ENCODE peak calls at places on chromosome 22, in six cellular contexts. M is mucosa of descending colon, Y is gastrocnemius medialis, K is heart left ventricle, R is left lung, P is MG63. B is an unnamed sample.

GRCh38 chr22:36362819-36363377 is 24.9 kb downstream of the MYH9 start:
- DNase-seq in M (peak; percentile 39), Y (no peak), K (no peak), R (no peak), P (peak; percentile 35), B (no peak)

GRCh38 chr22:28187612-28188011 is 268.6 kb upstream of the PITPNB start:
- DNase-seq in M (no peak), Y (no peak), K (no peak), R (no peak), P (no peak), B (no peak)

GRCh38 chr22:17980638-17981051 is 43.7 kb downstream of the MICAL3 start:
- DNase-seq in M (peak; percentile 84), Y (peak; percentile 37), K (no peak), R (no peak), P (no peak), B (peak; percentile 93)

GRCh38 chr22:21624120-21624879 is 5.5 kb downstream of the YDJC start:
- DNase-seq in M (no peak), Y (peak; percentile 53), K (peak; percentile 50), R (no peak), P (peak; percentile 63), B (no peak)

GRCh38 chr22:50522806-50523438 is 2.5 kb downstream of the SCO2 start:
- DNase-seq in M (no peak), Y (no peak), K (peak; percentile 29), R (no peak), P (no peak), B (no peak)

GRCh38 chr22:48284671-48285070 is 1522.2 kb downstream of the TBC1D22A start:
- DNase-seq in M (no peak), Y (no peak), K (no peak), R (no peak), P (no peak), B (no peak)

GRCh38 chr22:32909561-32910348 is 108.2 kb downstream of the TIMP3 start:
- DNase-seq in M (no peak), Y (no peak), K (no peak), R (no peak), P (no peak), B (no peak)

GRCh38 chr22:50696799-50697561 is 24.4 kb downstream of the SHANK3 start:
- DNase-seq in M (peak; percentile 44), Y (no peak), K (peak; percentile 30), R (peak; percentile 31), P (peak; percentile 43), B (no peak)

GRCh38 chr22:21995660-21996059 is 13.1 kb upstream of the TOP3B start:
- DNase-seq in M (no peak), Y (no peak), K (no peak), R (no peak), P (no peak), B (no peak)

GRCh38 chr22:44444341-44445306 is 53.4 kb downstream of the RTL6 start:
- DNase-seq in M (no peak), Y (no peak), K (no peak), R (peak; percentile 11), P (no peak), B (no peak)

GRCh38 chr22:49512471-49512870 is 315.2 kb downstream of the BRD1 start:
- DNase-seq in M (no peak), Y (no peak), K (no peak), R (no peak), P (no peak), B (no peak)
- H3K4me3 ChIP-seq in M (no peak overlapping the region), Y (no peak overlapping the region), K (no peak overlapping the region), R (no peak overlapping the region), P (no peak overlapping the region), B (no peak overlapping the region)

GRCh38 chr22:46593211-46593676 is 26.9 kb upstream of the GRAMD4 start:
- DNase-seq in M (peak; percentile 72), Y (peak; percentile 43), K (no peak), R (peak; percentile 80), P (no peak), B (peak; percentile 70)
- H3K4me3 ChIP-seq in M (no peak overlapping the region), Y (no peak overlapping the region), K (peak overlapping the region; percentile 37), R (no peak overlapping the region), P (no peak overlapping the region), B (peak overlapping the region; percentile 44)

GRCh38 chr22:26168199-26168915 is 905 bp upstream of the SEZ6L start:
- DNase-seq in M (no peak), Y (no peak), K (no peak), R (no peak), P (no peak), B (no peak)
- H3K4me3 ChIP-seq in M (no peak overlapping the region), Y (no peak overlapping the region), K (peak overlapping the region; percentile 47), R (no peak overlapping the region), P (no peak overlapping the region), B (no peak overlapping the region)

DNA sequence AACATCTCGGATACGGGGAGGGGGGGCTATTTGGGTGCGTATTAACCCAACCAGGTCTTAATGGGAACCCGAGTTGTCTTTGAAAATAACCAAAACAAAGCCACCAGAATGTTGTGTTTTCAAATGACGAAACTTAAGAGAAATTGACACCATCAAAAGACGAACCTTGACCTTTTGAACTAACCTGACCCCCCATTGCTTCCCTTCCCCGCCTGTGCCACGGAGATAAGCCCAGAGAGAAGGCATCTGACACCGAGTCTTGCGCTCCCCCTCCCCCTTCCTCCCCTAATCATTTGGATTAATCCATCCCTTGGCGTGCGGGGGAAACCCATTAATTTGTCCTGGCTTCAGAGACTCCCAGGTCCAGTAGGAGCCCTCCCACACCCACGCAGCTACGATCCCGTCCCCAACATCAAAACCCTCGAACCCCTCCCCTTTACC is 4.5 kb upstream of the GCAT start:
- DNase-seq in M (no peak), Y (no peak), K (no peak), R (no peak), P (no peak), B (no peak)
- H3K4me3 ChIP-seq in M (no peak overlapping the region), Y (peak overlapping the region; percentile 75), K (peak overlapping the region; percentile 83), R (no peak overlapping the region), P (no peak overlapping the region), B (no peak overlapping the region)